ENCODE peak calls at places on chromosomes 1 and 21, in four cellular contexts. One of them, this sample, is unnamed.

GRCh38 chr1:34639701-34640100 is 115.1 kb upstream of the GJB5 start:
- DNase-seq in T47D: no peak
- DNase-seq in astrocyte: no peak
- DNase-seq in naive B cell: no peak
- DNase-seq in this sample: no peak

GRCh38 chr1:161200992-161201827 is 957 bp upstream of the NDUFS2 start:
- DNase-seq in T47D: no peak
- DNase-seq in astrocyte: no peak
- DNase-seq in naive B cell: no peak
- DNase-seq in this sample: no peak

GRCh38 chr1:203518541-203518940 is 24.6 kb downstream of the OPTC start:
- DNase-seq in T47D: no peak
- DNase-seq in astrocyte: no peak
- DNase-seq in naive B cell: no peak
- DNase-seq in this sample: no peak

GRCh38 chr1:226679853-226680516 is 59.1 kb downstream of the ITPKB start:
- DNase-seq in T47D: peak; percentile 68
- DNase-seq in astrocyte: peak; percentile 70
- DNase-seq in naive B cell: peak; percentile 75
- DNase-seq in this sample: no peak

GRCh38 chr1:244840219-244840794 is 4.8 kb downstream of the COX20 start:
- DNase-seq in T47D: no peak
- DNase-seq in astrocyte: no peak
- DNase-seq in naive B cell: no peak
- DNase-seq in this sample: no peak

GRCh38 chr1:65757531-65757930 is 35.2 kb upstream of the PDE4B start:
- DNase-seq in T47D: no peak
- DNase-seq in astrocyte: no peak
- DNase-seq in naive B cell: no peak
- DNase-seq in this sample: no peak

GRCh38 chr21:45981641-45982255 is at the start of gene COL6A1:
- DNase-seq in T47D: peak; percentile 61
- DNase-seq in astrocyte: peak; percentile 34
- DNase-seq in naive B cell: no peak
- DNase-seq in this sample: no peak

GRCh38 chr1:172449585-172450523 is 6.0 kb upstream of the PIGC start:
- DNase-seq in T47D: peak; percentile 47
- DNase-seq in astrocyte: no peak
- DNase-seq in naive B cell: peak; percentile 16
- DNase-seq in this sample: no peak

GRCh38 chr1:232904131-232904530 is 46.3 kb upstream of the NTPCR start:
- DNase-seq in T47D: no peak
- DNase-seq in astrocyte: no peak
- DNase-seq in naive B cell: no peak
- DNase-seq in this sample: no peak

GRCh38 chr1:2394220-2394619 is 2.6 kb downstream of the RER1 start:
- DNase-seq in T47D: no peak
- DNase-seq in astrocyte: no peak
- DNase-seq in naive B cell: no peak
- DNase-seq in this sample: no peak

GRCh38 chr1:58895559-58896135 is 111.8 kb upstream of the JUN start:
- DNase-seq in T47D: no peak
- DNase-seq in astrocyte: no peak
- DNase-seq in naive B cell: no peak
- DNase-seq in this sample: no peak

GRCh38 chr1:220491891-220492290 is 36.0 kb upstream of the MARK1 start:
- DNase-seq in T47D: no peak
- DNase-seq in astrocyte: no peak
- DNase-seq in naive B cell: no peak
- DNase-seq in this sample: no peak

GRCh38 chr21:42974832-42975820 is 764 bp downstream of the PKNOX1 start:
- DNase-seq in T47D: peak; percentile 78
- DNase-seq in astrocyte: peak; percentile 51
- DNase-seq in naive B cell: peak; percentile 38
- DNase-seq in this sample: no peak

GRCh38 chr1:103859721-103860120 is 110.0 kb downstream of the AMY1C start:
- DNase-seq in T47D: no peak
- DNase-seq in astrocyte: no peak
- DNase-seq in naive B cell: no peak
- DNase-seq in this sample: no peak